ENCODE peak calls at places on chromosomes 7 and 10, in six cellular contexts. B is RPMI7951; K is sciatic nerve; A is PC-3; I is smooth muscle cell of the brain vasculature; G is CD8-positive, alpha-beta T cell. J is an unnamed sample.

GRCh38 chr10:86295791-86296190 is 70.8 kb downstream of the GRID1 start:
- DNase-seq in A (no peak), I (no peak), G (no peak), B (no peak), K (no peak), J (peak)

GRCh38 chr7:120805636-120806388 is 52.1 kb downstream of the TSPAN12 start:
- DNase-seq in G (no peak), K (peak), A (peak), I (peak), B (peak), J (peak)

GRCh38 chr10:132192076-132192975 is 5.6 kb downstream of the DPYSL4 start:
- DNase-seq in G (no peak), A (no peak), I (no peak), K (no peak), B (no peak), J (no peak)

GRCh38 chr10:13711281-13711680 is 124.5 kb downstream of the PRPF18 start:
- DNase-seq in I (no peak), G (no peak), K (no peak), B (no peak), A (no peak), J (no peak)

GRCh38 chr10:31832261-31832660 is 96.4 kb downstream of the ARHGAP12 start:
- DNase-seq in I (no peak), A (no peak), K (no peak), B (no peak), G (no peak), J (no peak)

GRCh38 chr7:23254051-23254681 is 7.6 kb downstream of the GPNMB start:
- DNase-seq in K (no peak), A (no peak), G (no peak), I (peak), B (peak), J (no peak)

GRCh38 chr10:12333382-12334185 is 15.8 kb upstream of the CAMK1D start:
- DNase-seq in I (peak), A (peak), K (no peak), B (peak), G (no peak), J (no peak)

GRCh38 chr7:123303926-123304325 is 104.2 kb upstream of the SLC13A1 start:
- DNase-seq in B (no peak), I (no peak), A (no peak), K (no peak), G (no peak), J (no peak)

GRCh38 chr7:121302214-121302745 is 26.5 kb upstream of the WNT16 start:
- DNase-seq in I (peak), B (peak), K (no peak), G (no peak), A (peak), J (no peak)

GRCh38 chr10:66925896-66926719 is at the start of gene LRRTM3:
- DNase-seq in I (peak), K (peak), G (no peak), A (peak), B (peak), J (peak)

GRCh38 chr7:99268361-99268908 is 4.2 kb upstream of the MYH16 start:
- DNase-seq in K (no peak), G (no peak), I (no peak), B (no peak), A (no peak), J (no peak)

GRCh38 chr7:92717982-92718716 is 118.2 kb downstream of the CDK6 start:
- DNase-seq in G (no peak), A (peak), B (peak), I (peak), K (peak), J (no peak)

GRCh38 chr10:130041691-130042225 is 68.9 kb downstream of the C10orf143 start:
- DNase-seq in A (no peak), I (no peak), B (no peak), G (no peak), K (no peak), J (no peak)

GRCh38 chr7:25726180-25726579 is 425.8 kb upstream of the NFE2L3 start:
- DNase-seq in G (no peak), A (no peak), B (no peak), I (no peak), K (no peak), J (peak)

J was measured in H9.